ENCODE peak calls at places on chromosomes 12 and 14, in seven cellular contexts. H is fibroblast of lung, N is SK-N-SH, Y is IMR-90, W is astrocyte, E is HepG2, Q is endothelial cell of umbilical vein. S is an unnamed sample.

GRCh38 chr12:86860804-86861203 is 604.6 kb upstream of the MGAT4C start:
- DNase-seq in H (no peak), N (no peak), Y (no peak), W (no peak), E (no peak), Q (no peak), S (no peak)

GRCh38 chr12:57853864-57854556 is 7.5 kb upstream of the CTDSP2 start:
- DNase-seq in H (no peak), N (no peak), Y (no peak), W (no peak), E (no peak), Q (no peak), S (no peak)

GRCh38 chr14:100045687-100046344 is 19.4 kb upstream of the EVL start:
- DNase-seq in H (no peak), N (no peak), Y (no peak), W (peak; percentile 44), E (no peak), Q (no peak), S (no peak)

GRCh38 chr14:35285168-35285990 is 6.8 kb upstream of the PSMA6 start:
- DNase-seq in H (no peak), N (no peak), Y (peak; percentile 8), W (no peak), E (no peak), Q (peak; percentile 40), S (no peak)

GRCh38 chr12:12503384-12504078 is 59.1 kb downstream of the DUSP16 start:
- DNase-seq in H (no peak), N (no peak), Y (no peak), W (no peak), E (no peak), Q (no peak), S (peak; percentile 78)

GRCh38 chr12:71476513-71476912 is 36.9 kb downstream of the LGR5 start:
- DNase-seq in H (peak; percentile 53), N (no peak), Y (peak; percentile 76), W (peak; percentile 96), E (no peak), Q (no peak), S (no peak)

GRCh38 chr14:51462182-51462581 is 189.5 kb upstream of the FRMD6 start:
- DNase-seq in H (no peak), N (no peak), Y (no peak), W (no peak), E (no peak), Q (no peak), S (no peak)

GRCh38 chr12:79331870-79332269 is 358.9 kb downstream of the PAWR start:
- DNase-seq in H (no peak), N (no peak), Y (peak; percentile 26), W (peak; percentile 27), E (no peak), Q (no peak), S (no peak)

GRCh38 chr14:30883508-30884294 is 9.3 kb downstream of the COCH start:
- DNase-seq in H (peak; percentile 30), N (no peak), Y (peak; percentile 58), W (no peak), E (no peak), Q (no peak), S (no peak)

GRCh38 chr14:77022219-77022852 is 6.2 kb downstream of the IRF2BPL start:
- DNase-seq in H (no peak), N (no peak), Y (no peak), W (no peak), E (no peak), Q (no peak), S (no peak)

GRCh38 chr12:50344245-50344644 is 52.2 kb downstream of the FAM186A start:
- DNase-seq in H (no peak), N (no peak), Y (no peak), W (no peak), E (no peak), Q (no peak), S (no peak)

GRCh38 chr12:32100361-32100760 is 6.3 kb upstream of the BICD1 start:
- DNase-seq in H (no peak), N (no peak), Y (no peak), W (no peak), E (no peak), Q (no peak), S (no peak)

GRCh38 chr12:45909041-45909713 is 81.2 kb downstream of the SCAF11 start:
- DNase-seq in H (peak; percentile 71), N (no peak), Y (peak; percentile 78), W (peak; percentile 19), E (no peak), Q (no peak), S (no peak)

GRCh38 chr12:117282490-117282889 is 78.9 kb downstream of the NOS1 start:
- DNase-seq in H (no peak), N (no peak), Y (no peak), W (no peak), E (no peak), Q (no peak), S (no peak)

GRCh38 chr14:52325126-52325525 is 11.0 kb downstream of the PTGER2 start:
- DNase-seq in H (no peak), N (no peak), Y (peak; percentile 25), W (peak; percentile 39), E (no peak), Q (no peak), S (no peak)

GRCh38 chr12:128265566-128265965 is 1.4 kb upstream of the TMEM132C start:
- DNase-seq in H (no peak), N (no peak), Y (no peak), W (no peak), E (no peak), Q (no peak), S (no peak)

GRCh38 chr14:25537846-25538455 is 488.0 kb upstream of the STXBP6 start:
- DNase-seq in H (no peak), N (peak; percentile 26), Y (no peak), W (no peak), E (peak; percentile 52), Q (no peak), S (peak; percentile 82)

GRCh38 chr12:15131462-15131861 is 89.8 kb downstream of the RERG start:
- DNase-seq in H (peak; percentile 71), N (no peak), Y (peak; percentile 4), W (peak; percentile 26), E (no peak), Q (no peak), S (no peak)

GRCh38 chr12:117574655-117575054 is 213.2 kb upstream of the NOS1 start:
- DNase-seq in H (no peak), N (no peak), Y (no peak), W (no peak), E (no peak), Q (no peak), S (no peak)

GRCh38 chr12:75439930-75440329 is 40.6 kb upstream of the GLIPR1 start:
- DNase-seq in H (no peak), N (no peak), Y (no peak), W (no peak), E (no peak), Q (no peak), S (no peak)

GRCh38 chr14:56490379-56490778 is 89.2 kb upstream of the TMEM260 start:
- DNase-seq in H (peak; percentile 58), N (peak; percentile 14), Y (peak; percentile 40), W (peak; percentile 14), E (peak; percentile 29), Q (peak; percentile 44), S (peak; percentile 68)

GRCh38 chr12:130862161-130862560 is 9.7 kb upstream of the RAN start:
- DNase-seq in H (no peak), N (no peak), Y (no peak), W (no peak), E (no peak), Q (no peak), S (no peak)

GRCh38 chr12:3964404-3964803 is 91.2 kb upstream of the PARP11 start:
- DNase-seq in H (no peak), N (peak; percentile 24), Y (no peak), W (no peak), E (peak; percentile 18), Q (no peak), S (peak; percentile 85)
- H2AFZ ChIP-seq in H (no peak overlapping the region), N (no peak overlapping the region), Y (no peak overlapping the region), W (no peak overlapping the region), E (no peak overlapping the region), Q (no peak overlapping the region), S (peak overlapping the region; percentile 84)

GRCh38 chr12:40469736-40470135 is 222.5 kb upstream of the CNTN1 start:
- DNase-seq in H (no peak), N (peak; percentile 4), Y (no peak), W (no peak), E (no peak), Q (no peak), S (no peak)
- H2AFZ ChIP-seq in H (no peak overlapping the region), N (no peak overlapping the region), Y (no peak overlapping the region), W (no peak overlapping the region), E (no peak overlapping the region), Q (no peak overlapping the region), S (no peak overlapping the region)

GRCh38 chr12:66189476-66189823 is 436 bp downstream of the IRAK3 start:
- DNase-seq in H (no peak), N (no peak), Y (no peak), W (no peak), E (no peak), Q (no peak), S (no peak)

GRCh38 chr12:66187016-66187415 is 2.0 kb upstream of the IRAK3 start:
- DNase-seq in H (no peak), N (no peak), Y (no peak), W (no peak), E (no peak), Q (peak; percentile 37), S (no peak)

GRCh38 chr12:66190519-66191406 is 1.7 kb downstream of the IRAK3 start:
- DNase-seq in H (peak; percentile 54), N (no peak), Y (peak; percentile 52), W (no peak), E (no peak), Q (peak; percentile 31), S (no peak)

GRCh38 chr12:66187822-66188221 is 1.2 kb upstream of the IRAK3 start:
- DNase-seq in H (no peak), N (no peak), Y (no peak), W (no peak), E (no peak), Q (no peak), S (no peak)

DNA sequence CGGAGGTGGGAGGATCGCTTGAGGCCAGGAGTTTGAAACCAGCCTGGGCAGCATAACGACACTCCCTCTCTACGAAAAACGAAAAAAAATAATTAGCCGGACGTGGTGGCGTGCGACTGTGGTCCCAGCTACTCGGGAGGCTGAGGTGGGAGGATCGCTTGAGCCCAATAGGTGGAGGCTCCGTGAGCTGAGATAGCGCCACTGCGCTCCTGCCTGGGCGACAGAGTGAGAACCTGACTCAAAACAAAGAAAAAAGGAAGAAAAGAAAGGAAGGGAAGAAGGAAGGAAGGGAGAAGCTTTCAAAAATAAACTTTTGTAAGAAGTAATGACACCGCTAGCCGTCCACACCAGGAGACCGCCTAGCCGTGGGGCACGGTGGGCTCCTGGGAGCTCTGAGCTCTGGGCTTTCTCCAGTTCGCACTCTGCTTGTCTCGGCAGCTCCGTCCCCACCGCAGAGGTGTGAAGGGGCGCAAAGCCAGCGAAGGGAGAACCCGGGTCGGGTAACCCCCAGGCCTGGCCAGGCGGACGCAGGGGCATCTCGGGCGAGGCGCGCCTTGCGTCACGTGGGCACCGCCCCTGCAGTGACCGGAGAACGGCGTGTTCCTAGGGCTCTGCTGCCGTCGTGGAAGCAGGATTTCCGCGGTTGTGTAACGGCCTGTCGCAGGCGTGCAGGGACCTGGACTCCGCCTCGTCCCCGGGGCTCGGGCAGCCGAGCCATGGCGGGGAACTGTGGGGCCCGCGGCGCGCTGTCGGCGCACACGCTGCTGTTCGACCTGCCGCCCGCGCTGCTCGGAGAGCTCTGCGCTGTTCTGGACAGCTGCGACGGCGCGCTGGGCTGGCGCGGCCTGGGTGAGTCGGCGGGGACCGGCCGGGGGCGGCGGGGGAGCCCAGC is at the start of gene IRAK3:
- DNase-seq in H (peak; percentile 72), N (peak; percentile 69), Y (peak; percentile 31), W (peak; percentile 20), E (no peak), Q (peak; percentile 70), S (peak; percentile 69)
- H2AFZ ChIP-seq in H (peak within 1 kb of the TSS; percentile 98), N (peak within 1 kb of the TSS; percentile 74), Y (peak within 1 kb of the TSS; percentile 97), W (peak within 1 kb of the TSS; percentile 99), E (no peak within 1 kb of the TSS), Q (peak within 1 kb of the TSS; percentile 94), S (peak within 1 kb of the TSS; percentile 96)

GRCh38 chr14:104115691-104116543 is 22.5 kb upstream of the KIF26A start:
- DNase-seq in H (no peak), N (peak; percentile 27), Y (no peak), W (no peak), E (no peak), Q (no peak), S (no peak)
- H2AFZ ChIP-seq in H (no peak overlapping the region), N (no peak overlapping the region), Y (no peak overlapping the region), W (no peak overlapping the region), E (no peak overlapping the region), Q (no peak overlapping the region), S (peak overlapping the region; percentile 32)

S was measured in GM23338.